ENCODE peak calls at places on chromosomes 5 and 9, in six cellular contexts. Q is heart left ventricle, W is A549, M is stomach, D is testis, A is AG04450. U is an unnamed sample.

GRCh38 chr5:126031989-126032716 is 391.1 kb upstream of the GRAMD2B start:
- DNase-seq in W (no peak), D (peak; percentile 29), A (no peak), Q (peak; percentile 86), M (peak; percentile 33), U (no peak)

GRCh38 chr5:154198611-154199230 is 8.2 kb downstream of the GALNT10 start:
- DNase-seq in A (peak; percentile 58), W (peak; percentile 78), Q (no peak), M (no peak), D (no peak), U (no peak)

GRCh38 chr9:113274474-113275146 is 762 bp downstream of the CDC26 start:
- DNase-seq in M (no peak), D (peak; percentile 22), Q (no peak), A (no peak), W (peak; percentile 66), U (no peak)

GRCh38 chr9:136907011-136907914 is 20.9 kb downstream of the TRAF2 start:
- DNase-seq in M (no peak), Q (no peak), A (no peak), W (no peak), D (no peak), U (no peak)

GRCh38 chr9:504921-505821 is 290.5 kb downstream of the DOCK8 start:
- DNase-seq in D (peak; percentile 70), Q (peak; percentile 50), W (peak; percentile 47), M (peak; percentile 27), A (no peak), U (no peak)

GRCh38 chr5:38979535-38979934 is 94.7 kb downstream of the RICTOR start:
- DNase-seq in W (no peak), A (no peak), Q (no peak), M (no peak), D (peak; percentile 70), U (no peak)

GRCh38 chr9:134351777-134352176 is 25.5 kb downstream of the RXRA start:
- DNase-seq in M (no peak), D (no peak), W (no peak), A (no peak), Q (no peak), U (no peak)

GRCh38 chr5:74179183-74179582 is 461.3 kb downstream of the ENC1 start:
- DNase-seq in Q (no peak), A (peak; percentile 92), W (no peak), D (no peak), M (no peak), U (no peak)

GRCh38 chr5:92687793-92688467 is 893.1 kb downstream of the NR2F1-AS1 start:
- DNase-seq in M (no peak), W (peak; percentile 3), Q (no peak), A (peak; percentile 38), D (no peak), U (no peak)

GRCh38 chr5:132915681-132916080 is 42.2 kb downstream of the LEAP2 start:
- DNase-seq in W (no peak), A (no peak), Q (no peak), M (no peak), D (no peak), U (no peak)

GRCh38 chr9:34651286-34651685 is 699 bp upstream of the IL11RA start:
- DNase-seq in D (peak; percentile 67), W (no peak), M (peak; percentile 71), A (no peak), Q (peak; percentile 59), U (no peak)

GRCh38 chr9:137034709-137035506 is 3.0 kb upstream of the FUT7 start:
- DNase-seq in A (peak; percentile 63), W (peak; percentile 92), M (peak; percentile 82), D (peak; percentile 83), Q (peak; percentile 80), U (peak; percentile 83)

DNA sequence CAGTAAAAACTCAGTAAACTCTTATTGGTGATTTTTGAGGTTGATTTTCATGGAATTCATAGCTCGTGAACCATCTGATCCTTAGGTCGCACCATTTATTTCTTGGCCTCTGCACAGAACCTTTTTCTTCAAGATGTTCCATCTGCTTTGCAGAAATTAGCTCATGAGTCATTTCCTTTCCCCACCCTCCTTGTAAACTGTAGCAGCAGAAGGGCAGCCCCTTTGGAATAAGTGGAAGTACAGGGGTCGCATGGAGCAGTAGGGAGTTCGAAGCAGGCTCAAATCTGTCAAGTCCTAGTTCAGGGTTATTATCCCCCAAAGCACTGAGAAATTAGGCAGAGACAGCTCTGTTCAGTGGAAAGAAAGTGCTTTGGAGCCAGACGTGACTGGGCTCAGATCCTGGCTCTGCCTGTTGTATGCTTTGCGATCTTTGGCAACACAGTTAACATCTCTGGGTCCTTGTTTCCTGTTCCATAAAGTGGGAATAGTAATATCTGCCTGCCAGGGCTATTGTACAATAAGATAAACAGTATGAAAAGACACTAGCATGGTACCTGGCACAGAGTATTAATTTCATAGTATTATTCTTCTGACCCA is 84.3 kb downstream of the SGCD start:
- DNase-seq in W (peak; percentile 24), A (peak; percentile 21), M (no peak), D (no peak), Q (no peak), U (no peak)
- H3K4me3 ChIP-seq in W (peak overlapping the region; percentile 23), A (no peak overlapping the region), M (no peak overlapping the region), D (no peak overlapping the region), Q (no peak overlapping the region), U (no peak overlapping the region)

DNA sequence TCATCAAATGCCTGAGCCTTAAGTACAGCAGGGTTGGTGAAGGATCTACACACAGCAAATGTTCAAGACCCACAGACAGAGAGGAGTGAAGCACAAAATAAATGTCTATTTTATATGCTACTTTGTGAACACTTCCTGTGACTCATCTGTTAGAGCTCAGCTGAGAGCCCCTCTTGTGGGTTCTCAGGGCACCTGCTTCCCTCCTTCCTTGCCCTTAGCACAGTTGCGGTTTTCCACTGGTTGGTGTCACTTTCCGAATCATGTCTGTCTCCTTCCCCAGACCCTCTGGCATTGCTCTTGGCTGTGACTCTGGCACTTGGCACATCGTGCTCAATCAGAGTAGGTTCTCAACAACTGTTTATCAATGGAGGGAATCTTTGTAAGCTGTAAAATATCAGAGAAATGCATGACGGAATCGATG is 128.5 kb upstream of the STC2 start:
- DNase-seq in Q (no peak), A (no peak), M (no peak), D (no peak), W (no peak), U (no peak)
- TF ChIP-seq CTCF in Q (no peak), A (no peak), M (no peak), D (no peak), W (no peak), U (no peak)

GRCh38 chr5:72443883-72444282 is 63.3 kb downstream of the ZNF366 start:
- DNase-seq in D (no peak), W (no peak), Q (no peak), M (no peak), A (no peak), U (no peak)

GRCh38 chr5:72440207-72440638 is 67.0 kb downstream of the ZNF366 start:
- DNase-seq in M (no peak), A (no peak), Q (no peak), D (no peak), W (no peak), U (no peak)

GRCh38 chr5:72441861-72442540 is 65.2 kb downstream of the ZNF366 start:
- DNase-seq in A (peak; percentile 80), D (no peak), M (no peak), Q (no peak), W (peak; percentile 34), U (no peak)

GRCh38 chr5:72439192-72439591 is 68.0 kb downstream of the ZNF366 start:
- DNase-seq in A (no peak), D (no peak), W (no peak), Q (no peak), M (no peak), U (no peak)

GRCh38 chr5:72441094-72441723 is 66.0 kb downstream of the ZNF366 start:
- DNase-seq in D (no peak), Q (no peak), W (no peak), A (no peak), M (no peak), U (no peak)
- H3K27ac ChIP-seq in D (no peak overlapping the region), Q (peak overlapping the region; percentile 2), W (peak overlapping the region; percentile 73), A (peak overlapping the region; percentile 59), M (peak overlapping the region; percentile 43), U (no peak overlapping the region)

DNA sequence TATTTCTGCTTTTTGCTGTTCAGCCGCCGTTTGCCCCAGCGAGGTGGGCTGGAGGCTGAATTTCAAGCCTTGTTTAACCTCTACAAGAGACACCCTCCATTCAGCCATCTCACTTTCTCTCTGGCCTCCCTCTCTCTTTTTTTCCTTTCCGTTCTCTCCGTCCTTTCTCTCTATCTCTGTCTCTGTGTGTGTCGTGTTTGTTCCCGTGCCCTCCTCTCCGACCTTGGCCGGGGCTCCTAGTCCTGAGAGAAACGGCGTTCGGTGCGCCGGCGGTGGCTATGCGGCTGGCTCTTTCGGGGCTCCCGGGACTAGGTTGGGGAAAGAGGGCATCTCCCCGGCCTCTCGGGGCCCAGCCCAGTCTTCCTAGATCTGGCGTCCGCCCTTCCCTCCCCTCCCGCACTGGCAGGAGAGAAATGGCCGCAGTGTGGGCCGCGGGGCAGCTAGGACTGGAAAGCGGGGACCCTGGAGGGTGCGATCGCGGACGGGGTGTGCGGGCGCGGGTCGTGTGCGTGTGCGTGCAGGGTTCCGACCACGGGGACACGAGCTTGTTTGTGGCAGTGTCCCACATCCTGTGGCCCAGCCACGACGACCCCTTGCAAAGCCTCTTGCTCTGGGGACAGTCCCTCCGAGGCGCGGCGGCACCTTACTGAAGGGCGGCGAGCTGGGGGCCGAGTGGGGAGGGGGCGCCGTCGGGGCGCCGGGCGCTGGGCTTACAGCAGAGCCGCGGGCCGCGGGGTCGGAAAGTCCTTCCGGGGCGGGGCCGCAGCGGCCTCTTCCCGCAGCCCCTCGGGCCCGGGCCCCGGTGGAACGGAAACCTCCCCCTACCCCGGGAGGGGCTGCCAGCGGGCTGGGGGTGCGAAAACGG is 5.7 kb downstream of the LHX2 start:
- DNase-seq in M (no peak), Q (no peak), D (no peak), W (no peak), A (no peak), U (no peak)
- H3K4me3 ChIP-seq in M (peak overlapping the region; percentile 33), Q (peak overlapping the region; percentile 42), D (no peak overlapping the region), W (no peak overlapping the region), A (no peak overlapping the region), U (no peak overlapping the region)

DNA sequence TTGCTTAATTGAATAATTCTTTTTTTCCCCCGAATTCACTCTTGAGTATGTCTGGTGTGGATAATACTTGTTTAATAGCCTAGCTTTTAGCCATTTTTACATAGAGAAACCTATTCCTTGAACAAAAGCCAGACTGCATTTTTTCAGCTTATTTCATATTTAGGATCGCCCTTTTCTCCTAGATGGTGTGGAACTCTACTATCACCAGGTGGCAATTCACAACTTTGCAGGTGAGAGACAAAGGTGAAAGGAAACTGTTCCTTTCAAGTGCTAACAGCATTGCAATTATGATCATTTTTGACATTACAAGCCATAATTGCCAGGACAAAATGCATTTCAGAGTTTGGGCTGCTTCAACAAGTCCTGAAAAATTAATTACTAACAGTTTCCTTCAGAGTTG is 57.4 kb upstream of the SH3GL2 start:
- DNase-seq in Q (no peak), A (no peak), D (no peak), M (no peak), W (no peak), U (no peak)
- TF ChIP-seq CTCF in Q (no peak), A (no peak), D (no peak), M (no peak), W (no peak), U (no peak)

DNA sequence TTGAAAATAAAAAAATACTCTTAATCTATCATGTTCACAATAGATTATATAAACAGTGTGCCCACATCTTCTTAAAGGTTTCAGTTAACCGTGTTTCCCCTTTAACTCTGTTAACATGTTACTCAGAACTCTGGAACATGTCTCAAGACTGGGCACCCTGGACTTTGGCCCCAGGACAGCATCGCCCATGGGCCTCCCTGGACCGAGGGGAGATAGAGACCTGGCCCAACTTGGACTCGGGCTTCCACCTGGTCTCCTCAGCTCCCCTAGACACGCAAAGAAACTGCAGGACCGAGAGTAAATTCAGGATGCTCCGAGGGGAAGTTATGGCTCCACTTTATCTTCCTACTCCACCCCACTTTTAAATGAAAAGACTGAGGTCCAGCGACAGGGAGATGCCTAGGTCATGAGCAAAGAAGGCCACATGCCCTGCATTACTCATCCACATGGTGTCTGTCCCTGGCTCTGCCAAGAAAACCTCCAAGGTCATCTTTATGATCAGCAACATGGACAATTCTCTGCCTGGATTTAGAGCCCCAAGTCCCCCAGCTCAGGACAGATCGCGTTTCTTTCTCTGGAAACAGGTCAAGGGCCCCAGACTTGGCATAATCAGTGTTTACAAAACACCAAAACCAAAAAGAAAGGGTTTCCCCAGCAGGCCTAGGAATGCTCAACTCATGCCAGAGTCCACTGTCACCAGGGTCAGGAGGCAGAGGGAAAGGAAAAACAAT is 17.3 kb downstream of the GPX3 start:
- DNase-seq in D (peak; percentile 79), A (peak; percentile 26), W (no peak), M (no peak), Q (no peak), U (no peak)
- H3K27ac ChIP-seq in D (peak overlapping the region; percentile 56), A (peak overlapping the region; percentile 67), W (peak overlapping the region; percentile 13), M (peak overlapping the region; percentile 76), Q (peak overlapping the region; percentile 67), U (peak overlapping the region; percentile 82)